ENCODE peak calls at places on chromosomes 4 and X, in five cellular contexts. S is mesenchymal stem cell, K is H1, B is IMR-90, G is H9. Y is an unnamed sample.
A peak's percentile ranks its signal among the peaks of the same experiment; 100 is the strongest.

GRCh38 chrX:71664889-71665491 is 2.4 kb upstream of the LOC101059915 start:
- DNase-seq in B (no peak), S (no peak), G (no peak), K (no peak), Y (no peak)

GRCh38 chr4:105474110-105474518 is 252 bp upstream of the PPA2 start:
- DNase-seq in B (peak; percentile 77), K (no peak), S (no peak), G (peak; percentile 88), Y (peak; percentile 94)

GRCh38 chr4:33696586-33696985 is 2547.7 kb downstream of the ARAP2 start:
- DNase-seq in K (no peak), B (no peak), S (peak; percentile 13), G (no peak), Y (no peak)

GRCh38 chr4:156971623-156972369 is at the start of gene PDGFC:
- DNase-seq in G (peak; percentile 85), S (peak; percentile 82), B (peak; percentile 65), K (peak; percentile 87), Y (peak; percentile 30)

GRCh38 chrX:8760021-8760420 is 28.1 kb upstream of the ANOS1 start:
- DNase-seq in B (peak; percentile 14), K (no peak), G (no peak), S (no peak), Y (no peak)

GRCh38 chr4:139986621-139987510 is 167.1 kb downstream of the MAML3 start:
- DNase-seq in G (no peak), B (peak; percentile 28), S (no peak), K (no peak), Y (peak; percentile 42)

GRCh38 chrX:129875669-129876068 is 30.3 kb upstream of the UTP14A start:
- DNase-seq in S (peak; percentile 77), K (no peak), B (peak; percentile 76), G (no peak), Y (peak; percentile 36)

GRCh38 chrX:39484159-39484558 is 613.6 kb downstream of the BCOR start:
- DNase-seq in B (no peak), G (no peak), S (no peak), K (no peak), Y (no peak)

GRCh38 chrX:150983526-150984163 is 510 bp downstream of the HMGB3 start:
- DNase-seq in S (no peak), K (no peak), G (no peak), B (no peak), Y (no peak)

GRCh38 chr4:152281822-152282221 is 254.1 kb downstream of the FBXW7 start:
- DNase-seq in G (no peak), S (no peak), B (no peak), K (no peak), Y (no peak)

GRCh38 chrX:48737940-48738339 is 23.6 kb upstream of the GLOD5 start:
- DNase-seq in K (no peak), S (no peak), B (no peak), G (no peak), Y (no peak)

GRCh38 chr4:142040043-142040442 is 403.7 kb downstream of the IL15 start:
- DNase-seq in B (no peak), G (peak; percentile 43), K (no peak), S (no peak), Y (no peak)

GRCh38 chrX:38618152-38618551 is 56.8 kb downstream of the TSPAN7 start:
- DNase-seq in B (no peak), S (no peak), K (no peak), G (no peak), Y (no peak)

GRCh38 chr4:156792462-156793085 is 179.0 kb downstream of the PDGFC start:
- DNase-seq in B (no peak), G (no peak), K (no peak), S (no peak), Y (peak; percentile 43)

GRCh38 chrX:79147477-79147876 is 3.0 kb downstream of the GPR174 start:
- DNase-seq in S (no peak), B (no peak), G (no peak), K (no peak), Y (no peak)

GRCh38 chr4:71247706-71248105 is 91.1 kb upstream of the SLC4A4 start:
- DNase-seq in B (no peak), G (no peak), S (no peak), K (no peak), Y (no peak)

GRCh38 chr4:98027827-98028226 is 115.4 kb downstream of the STPG2 start:
- DNase-seq in B (no peak), S (no peak), K (no peak), G (no peak), Y (no peak)
- H2AFZ ChIP-seq in B (no peak overlapping the region), S (no peak overlapping the region), K (peak overlapping the region; percentile 74), G (no peak overlapping the region), Y (no peak overlapping the region)

GRCh38 chr4:3466691-3467600 is 3.8 kb downstream of the DOK7 start:
- DNase-seq in K (no peak), G (no peak), S (no peak), B (no peak), Y (no peak)

GRCh38 chr4:3468804-3469203 is 5.7 kb downstream of the DOK7 start:
- DNase-seq in G (no peak), S (no peak), K (no peak), B (no peak), Y (no peak)

GRCh38 chr4:3469386-3470243 is 6.5 kb downstream of the DOK7 start:
- DNase-seq in S (no peak), B (no peak), G (no peak), K (no peak), Y (no peak)

GRCh38 chr4:3467601-3468031 is 4.5 kb downstream of the DOK7 start:
- DNase-seq in G (no peak), K (no peak), S (no peak), B (no peak), Y (no peak)

GRCh38 chr4:3468154-3468553 is 5.0 kb downstream of the DOK7 start:
- DNase-seq in K (no peak), G (no peak), B (no peak), S (no peak), Y (no peak)
- H2AK5ac ChIP-seq in K (peak overlapping the region; percentile 85), G (no peak overlapping the region), B (no peak overlapping the region), S (no peak overlapping the region), Y (no peak overlapping the region)

GRCh38 chrX:153377727-153378126 is 23.4 kb downstream of the PNMA6E start:
- DNase-seq in G (no peak), B (no peak), K (no peak), S (no peak), Y (no peak)

GRCh38 chrX:153374426-153374825 is 26.7 kb downstream of the PNMA6E start:
- DNase-seq in G (no peak), S (no peak), K (no peak), B (no peak), Y (no peak)

GRCh38 chrX:153372949-153373348 is 28.2 kb downstream of the PNMA6E start:
- DNase-seq in B (no peak), S (no peak), G (no peak), K (no peak), Y (no peak)

GRCh38 chrX:153378607-153379006 is 22.5 kb downstream of the PNMA6E start:
- DNase-seq in B (no peak), K (no peak), G (no peak), S (no peak), Y (no peak)

DNA sequence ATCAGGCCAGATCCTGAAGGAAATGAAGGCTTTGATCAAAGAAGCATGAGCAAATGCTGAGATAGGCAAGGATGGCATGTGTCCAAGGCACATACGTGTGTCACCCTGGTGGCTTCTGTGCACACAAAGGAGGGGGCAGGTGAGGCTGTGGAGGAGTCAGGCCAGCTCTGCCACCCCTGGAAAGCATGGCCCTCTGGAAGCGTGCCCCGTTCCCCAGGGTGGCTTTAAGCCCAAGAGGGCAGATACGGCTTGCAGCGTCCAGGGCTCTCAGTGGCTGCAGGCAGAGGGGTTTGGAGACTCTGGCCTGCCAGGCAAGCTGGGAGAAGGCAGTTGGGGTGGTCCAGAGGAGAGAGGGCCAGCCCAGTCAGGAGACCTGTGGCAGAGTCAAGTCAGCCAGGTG is 25.6 kb downstream of the PNMA6E start:
- DNase-seq in K (no peak), B (no peak), S (no peak), G (no peak), Y (no peak)
- H2AFZ ChIP-seq in K (no peak overlapping the region), B (no peak overlapping the region), S (no peak overlapping the region), G (no peak overlapping the region), Y (no peak overlapping the region)

GRCh38 chr4:8220661-8221446 is 21.8 kb downstream of the SH3TC1 start:
- DNase-seq in S (peak; percentile 67), B (no peak), K (no peak), G (no peak), Y (no peak)

GRCh38 chr4:8217871-8218270 is 18.8 kb downstream of the SH3TC1 start:
- DNase-seq in S (no peak), K (no peak), B (no peak), G (no peak), Y (no peak)

GRCh38 chr4:8217246-8217511 is 18.1 kb downstream of the SH3TC1 start:
- DNase-seq in S (no peak), G (no peak), B (no peak), K (no peak), Y (no peak)

GRCh38 chr4:8218371-8219050 is 19.4 kb downstream of the SH3TC1 start:
- DNase-seq in B (no peak), K (no peak), G (no peak), S (no peak), Y (no peak)

DNA sequence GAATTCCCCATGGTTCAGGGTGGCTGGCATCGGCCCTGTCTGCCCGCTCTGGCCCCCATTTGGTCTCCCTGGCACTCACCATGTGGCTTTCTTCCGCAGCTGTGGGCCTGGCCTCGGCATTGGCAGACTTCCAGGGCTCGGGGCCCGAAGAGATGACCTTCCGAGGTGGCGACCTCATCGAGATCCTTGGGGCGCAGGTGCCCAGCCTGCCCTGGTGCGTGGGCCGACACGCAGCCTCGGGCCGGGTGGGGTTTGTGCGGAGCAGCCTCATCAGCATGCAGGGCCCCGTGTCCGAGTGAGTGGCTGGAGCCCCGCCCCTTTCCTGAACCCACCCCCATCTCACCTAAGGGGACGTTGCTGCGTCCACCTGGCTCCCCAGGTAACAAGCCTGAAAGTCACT is 20.1 kb downstream of the SH3TC1 start:
- DNase-seq in G (no peak), K (no peak), B (no peak), S (no peak), Y (no peak)
- H2AK5ac ChIP-seq in G (no peak overlapping the region), K (no peak overlapping the region), B (no peak overlapping the region), S (no peak overlapping the region), Y (no peak overlapping the region)

GRCh38 chr4:37537484-37537883 is 148.7 kb downstream of the RELL1 start:
- DNase-seq in G (no peak), K (no peak), B (no peak), S (no peak), Y (no peak)
- H2AFZ ChIP-seq in G (no peak overlapping the region), K (no peak overlapping the region), B (no peak overlapping the region), S (no peak overlapping the region), Y (no peak overlapping the region)

DNA sequence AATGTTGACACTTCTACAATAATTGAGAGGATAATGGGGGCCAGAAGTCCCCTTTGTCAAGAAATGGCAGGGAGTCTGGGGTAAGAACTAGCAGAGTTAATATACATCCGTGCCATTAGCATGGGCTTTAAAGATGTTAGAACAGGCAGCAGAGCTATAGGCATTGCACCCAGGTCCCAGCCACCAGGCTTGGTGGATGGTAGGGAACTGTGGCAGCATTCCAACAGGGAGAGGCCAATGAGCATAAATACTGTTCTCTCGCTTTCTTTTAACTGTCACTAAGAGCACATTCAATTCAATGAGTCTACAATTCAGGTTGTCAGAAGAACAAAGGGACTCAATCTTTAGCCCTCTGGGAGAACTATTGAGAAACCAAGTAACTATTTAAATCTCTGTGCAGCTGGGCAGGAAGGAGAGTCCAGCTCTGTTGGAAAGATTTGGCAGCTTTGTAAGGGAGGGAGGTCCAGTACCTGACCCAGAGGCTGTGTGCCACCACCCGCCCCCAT is 165.6 kb downstream of the CHIC1 start:
- DNase-seq in K (no peak), S (no peak), B (no peak), G (no peak), Y (no peak)
- H2AK5ac ChIP-seq in K (no peak overlapping the region), S (no peak overlapping the region), B (no peak overlapping the region), G (no peak overlapping the region), Y (no peak overlapping the region)

GRCh38 chr4:185127021-185127925 is 15.8 kb upstream of the SLC25A4 start:
- DNase-seq in K (peak; percentile 77), B (no peak), S (peak; percentile 27), G (peak; percentile 64), Y (peak; percentile 37)
- H2AFZ ChIP-seq in K (peak overlapping the region; percentile 43), B (peak overlapping the region; percentile 90), S (peak overlapping the region; percentile 74), G (peak overlapping the region; percentile 59), Y (peak overlapping the region; percentile 52)

Y was measured in trophoblast cell.